ENCODE peak calls at places on chromosome 1, in four cellular contexts. K is HepG2, G is GM12878, B is HCT116. T is an unnamed sample.
A peak's percentile ranks its signal among the peaks of the same experiment; 100 is the strongest.

GRCh38 chr1:13801711-13802486 is 101.9 kb downstream of the PRDM2 start:
- DNase-seq in K (no peak), G (no peak), B (no peak), T (no peak)

GRCh38 chr1:42223036-42223435 is 58.5 kb upstream of the GUCA2A start:
- DNase-seq in K (no peak), G (no peak), B (no peak), T (no peak)

GRCh38 chr1:153711006-153711405 is 16.8 kb upstream of the INTS3 start:
- DNase-seq in K (no peak), G (no peak), B (no peak), T (no peak)

GRCh38 chr1:61450454-61451213 is 274.3 kb downstream of the TM2D1 start:
- DNase-seq in K (peak; percentile 65), G (no peak), B (no peak), T (peak; percentile 60)

GRCh38 chr1:12112711-12113161 is 49.6 kb downstream of the TNFRSF8 start:
- DNase-seq in K (no peak), G (no peak), B (no peak), T (no peak)

GRCh38 chr1:11938722-11939526 is 4.4 kb downstream of the PLOD1 start:
- DNase-seq in K (no peak), G (no peak), B (no peak), T (no peak)

GRCh38 chr1:45884700-45885099 is 81.3 kb downstream of the MAST2 start:
- DNase-seq in K (peak; percentile 62), G (no peak), B (no peak), T (no peak)

GRCh38 chr1:209318302-209319056 is 265.0 kb upstream of the CAMK1G start:
- DNase-seq in K (no peak), G (no peak), B (no peak), T (no peak)

GRCh38 chr1:173479649-173480048 is 2.5 kb downstream of the PRDX6 start:
- DNase-seq in K (no peak), G (no peak), B (no peak), T (no peak)

GRCh38 chr1:188782220-188782841 is 1695.3 kb downstream of the BRINP3 start:
- DNase-seq in K (peak; percentile 64), G (no peak), B (peak; percentile 81), T (peak; percentile 60)

GRCh38 chr1:114320586-114320985 is 166.9 kb upstream of the SYT6 start:
- DNase-seq in K (no peak), G (no peak), B (no peak), T (no peak)

GRCh38 chr1:58460469-58460868 is 86.1 kb downstream of the OMA1 start:
- DNase-seq in K (no peak), G (no peak), B (no peak), T (peak; percentile 39)

GRCh38 chr1:230509281-230509977 is 83.3 kb upstream of the PGBD5 start:
- DNase-seq in K (no peak), G (peak; percentile 19), B (no peak), T (peak; percentile 68)

GRCh38 chr1:197618065-197618464 is 157.2 kb downstream of the DENND1B start:
- DNase-seq in K (peak; percentile 6), G (no peak), B (no peak), T (no peak)

GRCh38 chr1:116403506-116404136 is 30.6 kb downstream of the ATP1A1 start:
- DNase-seq in K (no peak), G (no peak), B (no peak), T (no peak)

GRCh38 chr1:246117066-246117791 is 389.9 kb downstream of the SMYD3 start:
- DNase-seq in K (peak; percentile 8), G (peak; percentile 16), B (no peak), T (peak; percentile 74)

GRCh38 chr1:52814465-52814864 is 28.1 kb upstream of the ZYG11A start:
- DNase-seq in K (peak; percentile 65), G (no peak), B (peak; percentile 8), T (no peak)

GRCh38 chr1:240585975-240586374 is 26.0 kb downstream of the GREM2 start:
- DNase-seq in K (no peak), G (no peak), B (no peak), T (no peak)

GRCh38 chr1:115426271-115426771 is 88.3 kb upstream of the NGF start:
- DNase-seq in K (no peak), G (no peak), B (no peak), T (no peak)

GRCh38 chr1:99943238-99943794 is 26.5 kb upstream of the SLC35A3 start:
- DNase-seq in K (peak; percentile 12), G (no peak), B (no peak), T (peak; percentile 3)

GRCh38 chr1:212612251-212612961 is 3.8 kb downstream of the ATF3 start:
- DNase-seq in K (no peak), G (no peak), B (no peak), T (no peak)

GRCh38 chr1:6273380-6273891 is 12.5 kb upstream of the GPR153 start:
- DNase-seq in K (no peak), G (no peak), B (no peak), T (no peak)

GRCh38 chr1:113834716-113835115 is 22.4 kb upstream of the RSBN1 start:
- DNase-seq in K (no peak), G (no peak), B (no peak), T (no peak)

GRCh38 chr1:147129116-147129873 is 43.0 kb downstream of the PRKAB2 start:
- DNase-seq in K (no peak), G (no peak), B (no peak), T (no peak)

GRCh38 chr1:234980657-234981396 is 147.8 kb downstream of the TOMM20 start:
- DNase-seq in K (peak; percentile 83), G (peak; percentile 85), B (peak; percentile 79), T (peak; percentile 99)

GRCh38 chr1:109314805-109315204 is 8.0 kb upstream of the MYBPHL start:
- DNase-seq in K (no peak), G (no peak), B (no peak), T (no peak)

GRCh38 chr1:212451416-212452322 is 18.9 kb downstream of the NENF start:
- DNase-seq in K (no peak), G (no peak), B (no peak), T (no peak)

GRCh38 chr1:4973341-4973740 is 318.9 kb downstream of the AJAP1 start:
- DNase-seq in K (no peak), G (no peak), B (no peak), T (no peak)

GRCh38 chr1:116330342-116330652 is 42.7 kb upstream of the ATP1A1 start:
- DNase-seq in K (no peak), G (no peak), B (no peak), T (no peak)

GRCh38 chr1:75135829-75136142 is 1.6 kb downstream of the LHX8 start:
- DNase-seq in K (no peak), G (no peak), B (no peak), T (no peak)

GRCh38 chr1:80054129-80054528 is 1047.6 kb upstream of the ADGRL4 start:
- DNase-seq in K (no peak), G (no peak), B (peak; percentile 10), T (peak; percentile 2)

GRCh38 chr1:182198006-182198605 is 136.6 kb upstream of the ZNF648 start:
- DNase-seq in K (no peak), G (no peak), B (no peak), T (peak; percentile 50)

GRCh38 chr1:169595764-169596711 is 9.8 kb upstream of the F5 start:
- DNase-seq in K (peak; percentile 38), G (no peak), B (no peak), T (peak; percentile 35)

GRCh38 chr1:205948886-205949285 is 5.6 kb upstream of the SLC26A9 start:
- DNase-seq in K (no peak), G (no peak), B (no peak), T (no peak)
- TF ChIP-seq CTCF in K (no peak), G (no peak), B (no peak), T (no peak)

DNA sequence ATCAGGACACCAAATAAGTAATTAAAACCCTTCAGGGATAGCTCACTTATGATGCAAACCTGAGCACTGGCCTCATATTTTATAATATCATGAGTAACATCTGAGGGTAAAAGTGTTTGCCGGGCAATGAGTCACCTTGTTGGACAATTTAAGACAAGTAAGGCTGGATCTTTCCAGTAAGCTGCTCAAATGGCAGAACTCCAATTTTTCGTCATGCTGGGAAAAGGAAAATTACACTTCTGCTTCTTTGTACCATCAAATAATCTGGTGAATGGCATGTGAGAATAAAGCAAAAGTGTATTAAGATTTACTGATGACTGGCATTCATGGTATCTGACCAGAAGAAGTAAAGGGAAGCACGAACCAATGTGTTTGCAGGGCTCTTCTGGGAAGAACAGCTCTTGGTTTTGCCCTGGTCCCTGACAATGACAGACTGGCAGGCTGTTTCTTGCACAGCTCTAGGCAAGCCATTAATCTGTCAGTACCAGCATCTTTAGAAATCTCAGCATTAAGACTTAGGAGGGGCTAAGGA is 392.2 kb downstream of the VAV3 start:
- DNase-seq in K (no peak), G (no peak), B (no peak), T (no peak)
- TF ChIP-seq MAX in K (no peak), G (no peak), B (no peak), T (no peak)

DNA sequence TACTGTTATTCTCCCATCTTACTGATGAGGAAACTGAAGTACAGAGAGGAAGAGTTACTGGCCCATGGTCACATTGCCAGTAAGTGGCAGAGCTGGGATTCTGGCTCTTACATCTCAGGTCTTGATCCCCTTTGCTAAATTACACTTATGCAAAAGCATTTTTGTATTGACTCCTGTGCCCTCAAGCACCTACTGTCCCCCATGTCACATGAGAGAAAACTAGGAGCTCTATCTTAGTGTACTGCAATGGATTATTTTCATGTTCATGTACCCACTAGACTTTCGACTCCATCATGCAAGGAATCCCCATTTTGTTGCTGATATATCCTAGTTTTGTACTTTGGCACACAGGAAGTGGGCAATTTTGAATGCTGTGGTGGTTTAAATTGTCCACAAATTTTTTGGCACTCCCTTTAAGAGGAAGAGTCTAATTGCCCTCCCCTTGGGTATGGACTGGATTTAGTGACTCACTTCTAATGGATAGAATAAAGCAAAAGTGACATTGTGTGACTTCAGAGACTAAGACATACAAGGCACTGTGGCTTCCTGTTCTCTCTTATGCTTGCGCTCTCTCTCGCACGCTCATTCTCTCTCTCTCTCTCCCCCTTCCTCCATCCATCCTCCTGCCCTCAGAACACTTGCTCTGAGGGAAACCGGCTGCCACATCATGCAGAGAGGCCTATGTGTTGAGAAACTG is 43.5 kb upstream of the JAK1 start:
- DNase-seq in K (no peak), G (no peak), B (no peak), T (no peak)
- TF ChIP-seq POLR2A in K (no peak), G (no peak), B (no peak), T (no peak)

DNA sequence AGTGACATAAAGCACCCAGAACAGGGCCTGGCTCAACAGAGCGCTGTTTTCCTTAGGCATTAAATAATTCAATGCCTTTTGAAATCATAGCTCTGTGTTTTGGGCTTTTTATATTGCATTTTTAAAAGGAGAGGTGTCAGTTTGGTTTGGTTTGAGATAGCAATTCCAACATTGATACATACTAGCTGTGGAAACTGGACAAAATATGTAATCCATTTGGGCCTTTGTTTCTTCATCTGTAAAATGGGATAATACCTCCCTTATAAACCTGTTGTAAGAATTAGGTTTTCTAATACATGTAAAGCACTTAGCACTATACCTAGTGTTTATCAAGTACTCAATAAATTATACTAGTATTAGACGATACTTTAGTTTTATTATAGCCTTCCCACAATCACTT is 8.7 kb upstream of the RAB4A start:
- DNase-seq in K (no peak), G (no peak), B (no peak), T (no peak)
- TF ChIP-seq CTCF in K (no peak), G (no peak), B (no peak), T (no peak)

GRCh38 chr1:31762323-31762722 is 1.8 kb downstream of the ADGRB2 start:
- DNase-seq in K (no peak), G (no peak), B (no peak), T (no peak)

GRCh38 chr1:31764307-31765040 is at the start of gene ADGRB2:
- DNase-seq in K (no peak), G (no peak), B (no peak), T (peak; percentile 34)

GRCh38 chr1:31763671-31764306 is 351 bp downstream of the ADGRB2 start:
- DNase-seq in K (no peak), G (no peak), B (no peak), T (no peak)

GRCh38 chr1:31761883-31762282 is 2.3 kb downstream of the ADGRB2 start:
- DNase-seq in K (no peak), G (no peak), B (no peak), T (no peak)

GRCh38 chr1:31762726-31763670 is 1.1 kb downstream of the ADGRB2 start:
- DNase-seq in K (peak; percentile 28), G (no peak), B (no peak), T (peak; percentile 75)
- TF ChIP-seq MAX in K (no peak), G (no peak), B (no peak), T (no peak)